ENCODE peak calls at places on chromosome 21, in nine cellular contexts. S is cardiac muscle cell, R is breast epithelium, D is GM23338, G is WTC11, U is tibial artery, H is Calu3, V is Peyer's patch, B is ovary. X is an unnamed sample.

GRCh38 chr21:44995257-44995941 is 55.6 kb downstream of the SLX9 start:
- DNase-seq in S (no peak), V (no peak), B (no peak), U (peak), R (no peak), H (no peak), G (no peak), D (no peak), X (peak)

GRCh38 chr21:15289896-15290841 is 225.4 kb upstream of the NRIP1 start:
- DNase-seq in D (peak), S (no peak), G (peak), R (no peak), H (peak), U (no peak), B (peak), V (no peak), X (peak)

GRCh38 chr21:37904879-37905278 is 11.4 kb downstream of the KCNJ6 start:
- DNase-seq in R (no peak), S (no peak), V (no peak), D (no peak), U (no peak), G (no peak), H (no peak), B (no peak), X (no peak)

GRCh38 chr21:14418920-14419319 is 36.0 kb upstream of the HSPA13 start:
- DNase-seq in H (no peak), U (no peak), V (no peak), B (no peak), R (no peak), G (no peak), D (no peak), S (no peak), X (no peak)

GRCh38 chr21:34771512-34772028 is 102.8 kb downstream of the CLIC6 start:
- DNase-seq in G (no peak), U (no peak), R (no peak), D (no peak), H (peak), B (no peak), V (no peak), S (peak), X (no peak)

GRCh38 chr21:34899760-34900159 is 149.3 kb downstream of the RUNX1 start:
- DNase-seq in S (no peak), H (no peak), V (no peak), R (no peak), G (no peak), U (no peak), B (no peak), D (no peak), X (no peak)

GRCh38 chr21:34797926-34798595 is 129.3 kb downstream of the CLIC6 start:
- DNase-seq in D (no peak), R (no peak), U (no peak), V (no peak), S (no peak), H (no peak), G (no peak), B (no peak), X (no peak)

GRCh38 chr21:27502801-27503200 is 535.9 kb upstream of the ADAMTS5 start:
- DNase-seq in G (no peak), S (no peak), V (no peak), H (no peak), B (no peak), D (no peak), U (no peak), R (no peak), X (no peak)

GRCh38 chr21:14716761-14717396 is 170.8 kb upstream of the SAMSN1 start:
- DNase-seq in S (no peak), G (no peak), H (no peak), U (no peak), R (no peak), V (no peak), D (no peak), B (no peak), X (no peak)

GRCh38 chr21:45078371-45078770 is 4.0 kb downstream of the ADARB1 start:
- DNase-seq in R (no peak), B (no peak), U (no peak), H (no peak), S (no peak), D (no peak), V (no peak), G (no peak), X (no peak)

GRCh38 chr21:15003463-15004135 is 61.2 kb downstream of the NRIP1 start:
- DNase-seq in H (no peak), D (peak), S (no peak), G (peak), U (no peak), R (no peak), V (no peak), B (no peak), X (peak)

GRCh38 chr21:45074818-45075605 is 632 bp downstream of the ADARB1 start:
- DNase-seq in B (no peak), D (peak), V (no peak), H (peak), R (peak), U (no peak), S (peak), G (peak), X (peak)

GRCh38 chr21:37639756-37640155 is 273.2 kb downstream of the DYRK1A start:
- DNase-seq in G (no peak), B (no peak), R (no peak), D (no peak), H (no peak), S (no peak), V (no peak), U (no peak), X (no peak)

GRCh38 chr21:44456915-44457736 is 1.8 kb downstream of the LRRC3 start:
- DNase-seq in G (no peak), V (no peak), H (no peak), R (no peak), S (no peak), B (no peak), D (no peak), U (peak), X (no peak)

GRCh38 chr21:29372063-29372802 is 73.5 kb downstream of the BACH1 start:
- DNase-seq in D (peak), U (no peak), S (peak), H (peak), R (no peak), G (peak), V (peak), B (peak), X (no peak)

GRCh38 chr21:44423941-44424607 is 31.2 kb upstream of the LRRC3 start:
- DNase-seq in S (no peak), V (no peak), U (peak), H (no peak), R (peak), B (no peak), D (no peak), G (peak), X (no peak)

GRCh38 chr21:37642493-37642892 is 273.8 kb downstream of the KCNJ6 start:
- DNase-seq in U (no peak), H (peak), D (peak), S (no peak), B (no peak), R (no peak), V (no peak), G (peak), X (no peak)

DNA sequence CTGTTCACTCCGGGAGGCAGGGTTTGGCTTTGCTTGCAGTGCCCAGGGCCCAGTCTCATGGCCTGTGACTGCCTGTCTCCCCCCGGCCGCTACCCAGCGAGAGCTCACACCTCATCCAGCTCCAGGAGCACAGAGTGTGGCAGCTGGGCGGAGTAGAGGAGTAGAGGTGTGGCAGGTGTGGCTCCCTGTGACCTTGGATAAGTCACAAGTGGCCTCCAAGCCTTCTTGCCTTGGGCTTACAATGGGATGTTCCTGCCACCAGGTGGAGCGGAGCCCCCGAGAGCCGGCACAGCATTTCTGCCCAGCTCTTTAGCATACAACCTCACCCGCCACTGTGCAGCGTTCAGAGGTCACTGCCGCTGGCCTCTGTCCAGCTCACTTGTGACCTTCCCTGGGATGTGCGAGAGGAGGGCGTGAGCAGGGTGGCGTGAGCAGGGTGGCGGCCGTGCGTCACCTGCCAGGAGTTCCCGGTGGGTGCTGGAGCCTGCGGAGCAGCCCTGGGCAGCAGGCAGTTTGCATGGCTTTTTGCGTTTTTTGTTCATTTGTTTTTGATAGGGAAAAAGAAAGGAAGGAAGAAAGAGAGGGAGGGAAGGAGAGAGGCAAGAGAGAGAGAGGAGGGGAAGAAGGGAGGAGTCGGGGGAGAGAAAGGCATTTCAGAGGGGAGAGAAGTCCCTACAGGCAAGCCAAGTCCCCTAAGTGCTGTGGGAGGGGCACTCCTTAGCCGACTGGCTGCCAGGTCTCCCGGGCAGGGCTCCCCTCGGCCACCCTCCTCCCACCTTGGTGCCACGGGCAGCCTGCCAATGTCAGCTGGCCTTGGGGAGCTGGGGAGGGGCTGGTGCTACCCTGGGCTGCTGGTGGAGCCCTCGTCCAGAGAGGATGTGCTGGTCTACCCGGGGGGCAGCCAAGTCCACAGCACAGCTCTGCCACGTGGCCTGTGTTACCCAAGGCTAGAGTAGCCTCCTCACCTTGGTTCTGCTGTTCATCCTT is 42.6 kb downstream of the CRYAA start:
- DNase-seq in B (no peak), V (peak), U (peak), H (peak), D (peak), R (peak), S (no peak), G (peak), X (peak)
- TF ChIP-seq CTCF in B (peak), V (peak), U (no peak), H (no peak), D (peak), R (peak), S (peak), G (peak), X (no peak)

GRCh38 chr21:33424214-33424613 is 21.0 kb downstream of the IFNGR2 start:
- DNase-seq in B (no peak), U (no peak), S (no peak), D (no peak), H (no peak), V (no peak), G (no peak), R (no peak), X (no peak)
- TF ChIP-seq CTCF in B (no peak), U (no peak), S (no peak), D (no peak), H (no peak), V (no peak), G (no peak), R (no peak), X (no peak)

GRCh38 chr21:39022901-39023693 is 160.2 kb downstream of the PSMG1 start:
- DNase-seq in H (no peak), B (peak), S (peak), U (peak), V (no peak), R (no peak), G (no peak), D (peak), X (peak)
- TF ChIP-seq CTCF in H (no peak), B (no peak), S (peak), U (no peak), V (peak), R (no peak), G (no peak), D (peak), X (no peak)

GRCh38 chr21:42234464-42235241 is 15.7 kb downstream of the ABCG1 start:
- DNase-seq in R (no peak), U (peak), S (peak), B (peak), H (peak), G (peak), D (peak), V (peak), X (peak)
- TF ChIP-seq CTCF in R (no peak), U (no peak), S (no peak), B (no peak), H (no peak), G (no peak), D (no peak), V (no peak), X (no peak)

DNA sequence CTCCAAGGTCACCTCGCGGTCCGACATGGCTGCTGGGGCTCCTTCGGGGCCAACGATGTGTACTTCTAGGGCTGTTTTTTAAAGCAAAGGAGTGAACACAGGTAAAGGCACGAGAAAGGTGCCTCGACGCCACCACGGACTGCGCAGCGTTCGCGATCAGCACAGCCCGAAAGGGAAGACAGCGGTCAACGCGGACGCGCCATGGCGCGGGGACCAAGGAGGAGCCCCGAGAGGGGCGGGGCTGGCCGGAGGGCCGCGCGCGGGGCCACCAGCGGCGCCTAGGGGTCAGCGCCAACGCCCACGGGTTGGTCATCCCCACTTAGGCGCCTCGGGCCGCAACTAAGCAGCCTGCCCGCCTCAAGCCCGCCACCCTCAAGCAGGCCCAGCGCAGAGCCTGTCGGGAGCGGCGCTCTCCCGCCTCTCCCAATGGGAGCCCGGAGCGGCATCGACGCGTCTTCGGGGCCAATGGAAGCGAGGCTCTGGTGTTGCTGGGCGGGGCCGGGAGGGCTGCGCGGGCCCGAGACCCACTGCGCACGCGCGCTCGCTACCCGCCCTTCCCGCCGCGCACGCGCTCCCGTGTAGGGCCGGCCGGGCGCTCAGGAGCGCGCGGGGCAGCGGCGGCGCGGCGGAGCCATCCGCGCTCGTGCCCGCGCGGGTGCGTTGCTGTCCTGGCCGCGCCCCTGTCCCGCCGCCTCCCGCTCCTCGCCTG is at the start of gene DIP2A:
- DNase-seq in S (peak), U (peak), D (peak), V (peak), G (peak), R (peak), H (peak), B (peak), X (peak)
- TF ChIP-seq CTCF in S (peak), U (no peak), D (no peak), V (no peak), G (no peak), R (no peak), H (no peak), B (no peak), X (no peak)

DNA sequence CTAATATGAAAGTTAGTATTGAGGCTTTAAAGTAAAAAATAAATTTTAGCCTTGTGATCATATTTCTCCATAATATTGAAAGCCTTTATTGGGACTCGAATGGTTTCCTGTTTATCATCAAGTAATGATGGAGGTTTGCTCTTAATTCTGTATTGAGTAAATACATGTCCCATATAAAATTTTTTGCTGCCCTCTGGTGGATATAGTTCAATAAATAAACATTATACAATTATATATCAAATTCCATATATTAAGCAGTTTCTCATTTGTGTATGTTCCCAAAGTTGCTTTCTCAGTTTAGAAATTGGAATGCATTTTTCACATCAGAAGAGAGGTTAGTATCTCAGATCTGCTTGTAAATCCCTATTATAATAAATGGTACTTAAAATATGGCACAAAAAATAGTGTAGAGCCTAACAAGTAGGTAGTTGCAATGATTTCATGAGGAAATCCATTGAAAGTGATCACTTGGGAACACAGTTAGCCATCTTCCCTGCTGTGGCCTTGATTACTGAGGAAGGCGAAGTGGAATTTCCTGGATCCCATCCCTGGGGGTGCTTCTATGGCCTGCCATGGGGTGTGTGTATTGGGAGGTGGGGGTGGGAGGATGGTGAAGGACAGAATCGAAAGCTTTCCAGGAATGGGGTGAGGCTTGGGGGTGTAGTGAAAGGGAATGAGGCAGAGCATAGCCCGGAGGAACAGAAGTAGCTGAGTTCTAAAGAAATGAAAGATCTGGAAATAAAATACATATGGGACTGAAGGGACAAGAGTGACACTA is 84.1 kb upstream of the C21orf91 start:
- DNase-seq in D (peak), B (no peak), R (no peak), S (peak), H (no peak), V (no peak), G (no peak), U (no peak), X (no peak)
- TF ChIP-seq CTCF in D (no peak), B (no peak), R (peak), S (no peak), H (no peak), V (peak), G (no peak), U (peak), X (peak)

GRCh38 chr21:31566061-31566460 is 93.4 kb upstream of the SOD1 start:
- DNase-seq in G (no peak), H (no peak), B (no peak), V (no peak), U (no peak), S (peak), R (no peak), D (no peak), X (no peak)
- TF ChIP-seq CTCF in G (no peak), H (no peak), B (no peak), V (no peak), U (no peak), S (peak), R (no peak), D (peak), X (no peak)

GRCh38 chr21:31442339-31442738 is 98.3 kb upstream of the TIAM1 start:
- DNase-seq in D (no peak), V (no peak), R (no peak), B (no peak), H (no peak), S (no peak), G (no peak), U (no peak), X (no peak)

GRCh38 chr21:31449912-31450535 is 106.0 kb upstream of the TIAM1 start:
- DNase-seq in B (no peak), S (no peak), H (no peak), V (no peak), U (no peak), R (no peak), G (no peak), D (no peak), X (no peak)

GRCh38 chr21:31444061-31444460 is 100.0 kb upstream of the TIAM1 start:
- DNase-seq in S (peak), V (peak), B (no peak), D (no peak), U (no peak), G (no peak), H (no peak), R (no peak), X (no peak)

GRCh38 chr21:31447477-31447876 is 103.4 kb upstream of the TIAM1 start:
- DNase-seq in S (peak), D (no peak), U (no peak), R (no peak), H (no peak), V (no peak), B (no peak), G (no peak), X (no peak)

DNA sequence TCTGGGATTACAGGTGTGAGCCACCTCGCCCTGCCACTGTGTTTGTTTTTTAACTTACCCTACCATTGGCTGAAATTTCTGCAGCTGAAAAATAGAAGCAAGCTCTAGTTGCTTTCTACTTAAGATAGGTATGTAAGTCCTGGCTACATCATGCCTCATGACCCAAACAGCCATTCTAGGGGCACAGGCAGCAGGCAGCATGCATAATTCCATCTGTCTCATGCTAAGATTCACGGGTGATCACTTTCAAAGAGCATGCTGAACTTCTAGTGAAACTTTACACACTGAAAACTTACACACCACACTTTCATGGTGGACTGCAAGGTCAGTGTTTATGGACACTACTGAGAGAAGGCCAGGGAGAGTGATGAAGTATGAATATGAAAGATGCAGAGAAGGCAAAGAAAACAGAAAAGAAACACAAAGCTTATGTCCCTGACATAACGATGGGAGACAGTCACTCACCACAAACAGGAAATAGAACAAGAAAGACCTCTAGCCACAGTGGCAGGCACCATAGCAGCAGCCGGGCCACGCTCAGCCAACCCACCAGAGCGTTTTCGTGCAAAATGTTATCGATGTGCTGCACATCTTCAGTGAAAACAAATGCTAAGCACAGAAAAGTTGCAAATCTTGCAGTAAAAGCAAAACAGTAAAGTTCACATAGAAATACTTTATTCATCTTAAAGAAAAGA is 102.3 kb upstream of the TIAM1 start:
- DNase-seq in G (no peak), D (no peak), V (peak), U (no peak), H (no peak), B (no peak), S (no peak), R (no peak), X (no peak)
- TF ChIP-seq CTCF in G (no peak), D (no peak), V (no peak), U (no peak), H (no peak), B (no peak), S (no peak), R (no peak), X (no peak)